ENCODE peak calls at places on chromosomes 6 and 20, in seven cellular contexts. One of them, this sample, is unnamed.

GRCh38 chr6:99146716-99147115 is 199.0 kb upstream of the FBXL4 start:
- DNase-seq in activated naive CD8-positive, alpha-beta T cell treated with anti-CD3 and anti-CD28 coated beads, Interleukin-2, amount 10 ng/mL, durations not matched to agents 7 days and 5 days: no peak
- DNase-seq in AG09319: no peak
- DNase-seq in NCI-H748 treated with DMSO at 0.1 percent for 48 hours: no peak
- DNase-seq in A673: no peak
- DNase-seq in activated naive CD4-positive, alpha-beta T cell treated with anti-CD3 and anti-CD28 coated beads for 36 hours: no peak
- DNase-seq in psoas muscle: no peak
- DNase-seq in this sample: no peak

GRCh38 chr6:149428606-149429005 is 28.5 kb downstream of the SUMO4 start:
- DNase-seq in A673: no peak
- DNase-seq in NCI-H748 treated with DMSO at 0.1 percent for 48 hours: no peak
- DNase-seq in AG09319: no peak
- DNase-seq in activated naive CD8-positive, alpha-beta T cell treated with anti-CD3 and anti-CD28 coated beads, Interleukin-2, amount 10 ng/mL, durations not matched to agents 7 days and 5 days: no peak
- DNase-seq in activated naive CD4-positive, alpha-beta T cell treated with anti-CD3 and anti-CD28 coated beads for 36 hours: no peak
- DNase-seq in psoas muscle: no peak
- DNase-seq in this sample: no peak

GRCh38 chr6:84575264-84575663 is 189.1 kb downstream of the TBX18 start:
- DNase-seq in NCI-H748 treated with DMSO at 0.1 percent for 48 hours: peak; percentile 57
- DNase-seq in activated naive CD8-positive, alpha-beta T cell treated with anti-CD3 and anti-CD28 coated beads, Interleukin-2, amount 10 ng/mL, durations not matched to agents 7 days and 5 days: no peak
- DNase-seq in activated naive CD4-positive, alpha-beta T cell treated with anti-CD3 and anti-CD28 coated beads for 36 hours: no peak
- DNase-seq in psoas muscle: no peak
- DNase-seq in AG09319: no peak
- DNase-seq in A673: peak; percentile 72
- DNase-seq in this sample: no peak

GRCh38 chr6:62904687-62905086 is 306.6 kb upstream of the FKBP1C start:
- DNase-seq in A673: no peak
- DNase-seq in activated naive CD8-positive, alpha-beta T cell treated with anti-CD3 and anti-CD28 coated beads, Interleukin-2, amount 10 ng/mL, durations not matched to agents 7 days and 5 days: no peak
- DNase-seq in activated naive CD4-positive, alpha-beta T cell treated with anti-CD3 and anti-CD28 coated beads for 36 hours: no peak
- DNase-seq in NCI-H748 treated with DMSO at 0.1 percent for 48 hours: no peak
- DNase-seq in psoas muscle: no peak
- DNase-seq in AG09319: no peak
- DNase-seq in this sample: no peak

GRCh38 chr6:150978631-150979030 is 113.1 kb downstream of the MTHFD1L start:
- DNase-seq in A673: no peak
- DNase-seq in AG09319: no peak
- DNase-seq in NCI-H748 treated with DMSO at 0.1 percent for 48 hours: no peak
- DNase-seq in activated naive CD4-positive, alpha-beta T cell treated with anti-CD3 and anti-CD28 coated beads for 36 hours: no peak
- DNase-seq in psoas muscle: no peak
- DNase-seq in activated naive CD8-positive, alpha-beta T cell treated with anti-CD3 and anti-CD28 coated beads, Interleukin-2, amount 10 ng/mL, durations not matched to agents 7 days and 5 days: no peak
- DNase-seq in this sample: no peak

GRCh38 chr6:35745480-35745879 is 8.6 kb downstream of the ARMC12 start:
- DNase-seq in activated naive CD4-positive, alpha-beta T cell treated with anti-CD3 and anti-CD28 coated beads for 36 hours: no peak
- DNase-seq in psoas muscle: no peak
- DNase-seq in A673: no peak
- DNase-seq in NCI-H748 treated with DMSO at 0.1 percent for 48 hours: no peak
- DNase-seq in AG09319: no peak
- DNase-seq in activated naive CD8-positive, alpha-beta T cell treated with anti-CD3 and anti-CD28 coated beads, Interleukin-2, amount 10 ng/mL, durations not matched to agents 7 days and 5 days: no peak
- DNase-seq in this sample: no peak

GRCh38 chr20:53547664-53548239 is 45.9 kb downstream of the ZNF217 start:
- DNase-seq in NCI-H748 treated with DMSO at 0.1 percent for 48 hours: peak; percentile 5
- DNase-seq in AG09319: peak; percentile 49
- DNase-seq in activated naive CD4-positive, alpha-beta T cell treated with anti-CD3 and anti-CD28 coated beads for 36 hours: peak; percentile 70
- DNase-seq in A673: peak; percentile 87
- DNase-seq in psoas muscle: no peak
- DNase-seq in activated naive CD8-positive, alpha-beta T cell treated with anti-CD3 and anti-CD28 coated beads, Interleukin-2, amount 10 ng/mL, durations not matched to agents 7 days and 5 days: no peak
- DNase-seq in this sample: peak; percentile 86

GRCh38 chr6:35294308-35294945 is 3.2 kb upstream of the DEF6 start:
- DNase-seq in NCI-H748 treated with DMSO at 0.1 percent for 48 hours: peak; percentile 82
- DNase-seq in AG09319: no peak
- DNase-seq in A673: peak; percentile 48
- DNase-seq in activated naive CD4-positive, alpha-beta T cell treated with anti-CD3 and anti-CD28 coated beads for 36 hours: peak; percentile 64
- DNase-seq in psoas muscle: peak; percentile 70
- DNase-seq in activated naive CD8-positive, alpha-beta T cell treated with anti-CD3 and anti-CD28 coated beads, Interleukin-2, amount 10 ng/mL, durations not matched to agents 7 days and 5 days: no peak
- DNase-seq in this sample: peak; percentile 3

GRCh38 chr6:6711832-6712231 is 123.3 kb downstream of the LY86 start:
- DNase-seq in A673: no peak
- DNase-seq in NCI-H748 treated with DMSO at 0.1 percent for 48 hours: no peak
- DNase-seq in activated naive CD8-positive, alpha-beta T cell treated with anti-CD3 and anti-CD28 coated beads, Interleukin-2, amount 10 ng/mL, durations not matched to agents 7 days and 5 days: peak; percentile 65
- DNase-seq in AG09319: no peak
- DNase-seq in activated naive CD4-positive, alpha-beta T cell treated with anti-CD3 and anti-CD28 coated beads for 36 hours: peak; percentile 29
- DNase-seq in psoas muscle: no peak
- DNase-seq in this sample: no peak

GRCh38 chr6:16639689-16640480 is 121.4 kb downstream of the ATXN1 start:
- DNase-seq in A673: no peak
- DNase-seq in activated naive CD8-positive, alpha-beta T cell treated with anti-CD3 and anti-CD28 coated beads, Interleukin-2, amount 10 ng/mL, durations not matched to agents 7 days and 5 days: no peak
- DNase-seq in NCI-H748 treated with DMSO at 0.1 percent for 48 hours: no peak
- DNase-seq in psoas muscle: no peak
- DNase-seq in activated naive CD4-positive, alpha-beta T cell treated with anti-CD3 and anti-CD28 coated beads for 36 hours: no peak
- DNase-seq in AG09319: no peak
- DNase-seq in this sample: no peak

This sample was measured in NCI-H526.